ENCODE peak calls at places on chromosome 3, in six cellular contexts. K, G, Y, M, T and P are unnamed samples.

GRCh38 chr3:47283596-47284364 is 1.0 kb downstream of the KLHL18 start:
- DNase-seq in K (no peak), G (no peak), M (peak), T (peak), Y (peak), P (no peak)

GRCh38 chr3:55013145-55013544 is 85.3 kb upstream of the LRTM1 start:
- DNase-seq in M (peak), K (no peak), Y (no peak), T (peak), G (no peak), P (no peak)

GRCh38 chr3:172595648-172596393 is 72.6 kb upstream of the TNFSF10 start:
- DNase-seq in T (peak), K (peak), G (peak), Y (peak), M (peak), P (no peak)

GRCh38 chr3:129028866-129029265 is 27.8 kb downstream of the EFCC1 start:
- DNase-seq in K (no peak), M (no peak), Y (no peak), G (no peak), T (no peak), P (no peak)

GRCh38 chr3:136919799-136920580 is 37.8 kb upstream of the IL20RB start:
- DNase-seq in Y (no peak), T (peak), K (no peak), M (no peak), G (no peak), P (no peak)

GRCh38 chr3:45807645-45808540 is 11.6 kb upstream of the SLC6A20 start:
- DNase-seq in G (no peak), K (no peak), M (no peak), Y (no peak), T (no peak), P (no peak)

GRCh38 chr3:190346541-190346940 is 24.3 kb upstream of the CLDN1 start:
- DNase-seq in T (peak), M (no peak), K (no peak), Y (no peak), G (no peak), P (no peak)

GRCh38 chr3:141368925-141369794 is 856 bp downstream of the ZBTB38 start:
- DNase-seq in Y (no peak), T (peak), K (no peak), G (no peak), M (peak), P (no peak)

GRCh38 chr3:5020262-5020722 is 41.1 kb downstream of the BHLHE40 start:
- DNase-seq in G (no peak), T (no peak), M (no peak), Y (no peak), K (no peak), P (no peak)

GRCh38 chr3:74137790-74138189 is 476.7 kb downstream of the CNTN3 start:
- DNase-seq in K (no peak), T (no peak), Y (no peak), G (no peak), M (no peak), P (no peak)

GRCh38 chr3:13111173-13111873 is 38.1 kb upstream of the IQSEC1 start:
- DNase-seq in G (peak), M (peak), Y (no peak), K (no peak), T (no peak), P (no peak)

GRCh38 chr3:138066383-138066782 is 49.0 kb downstream of the DZIP1L start:
- DNase-seq in M (no peak), G (no peak), K (no peak), Y (no peak), T (no peak), P (no peak)

GRCh38 chr3:57731311-57731710 is 24.8 kb upstream of the SLMAP start:
- DNase-seq in G (no peak), Y (no peak), T (peak), M (no peak), K (no peak), P (no peak)

GRCh38 chr3:161770532-161771386 is 274.2 kb downstream of the OTOL1 start:
- DNase-seq in T (peak), Y (no peak), M (peak), G (no peak), K (no peak), P (no peak)

GRCh38 chr3:117019082-117019713 is 309.6 kb downstream of the TUSC7 start:
- DNase-seq in K (no peak), Y (peak), M (peak), T (peak), G (peak), P (peak)

GRCh38 chr3:78048698-78049097 is 1008.8 kb downstream of the ROBO2 start:
- DNase-seq in T (no peak), M (no peak), Y (no peak), G (no peak), K (no peak), P (no peak)

GRCh38 chr3:147351301-147351700 is 55.0 kb downstream of the ZIC4 start:
- DNase-seq in Y (no peak), G (no peak), T (no peak), M (no peak), K (no peak), P (no peak)

GRCh38 chr3:129560269-129560787 is 17.4 kb downstream of the H1-8 start:
- DNase-seq in K (no peak), T (peak), M (no peak), G (no peak), Y (no peak), P (peak)

GRCh38 chr3:141539441-141540187 is 52.8 kb downstream of the RASA2 start:
- DNase-seq in Y (no peak), M (no peak), K (no peak), G (no peak), T (peak), P (no peak)

GRCh38 chr3:1444196-1444595 is 351.4 kb downstream of the CNTN6 start:
- DNase-seq in M (no peak), G (no peak), T (no peak), K (no peak), Y (no peak), P (no peak)
- H3K27ac ChIP-seq in M (no peak), G (no peak), T (no peak), K (no peak), Y (no peak), P (no peak)

GRCh38 chr3:155946178-155946577 is 75.7 kb downstream of the GMPS start:
- DNase-seq in G (no peak), K (no peak), M (peak), Y (peak), T (peak), P (no peak)
- H3K27ac ChIP-seq in G (no peak), K (no peak), M (no peak), Y (no peak), T (peak), P (no peak)

DNA sequence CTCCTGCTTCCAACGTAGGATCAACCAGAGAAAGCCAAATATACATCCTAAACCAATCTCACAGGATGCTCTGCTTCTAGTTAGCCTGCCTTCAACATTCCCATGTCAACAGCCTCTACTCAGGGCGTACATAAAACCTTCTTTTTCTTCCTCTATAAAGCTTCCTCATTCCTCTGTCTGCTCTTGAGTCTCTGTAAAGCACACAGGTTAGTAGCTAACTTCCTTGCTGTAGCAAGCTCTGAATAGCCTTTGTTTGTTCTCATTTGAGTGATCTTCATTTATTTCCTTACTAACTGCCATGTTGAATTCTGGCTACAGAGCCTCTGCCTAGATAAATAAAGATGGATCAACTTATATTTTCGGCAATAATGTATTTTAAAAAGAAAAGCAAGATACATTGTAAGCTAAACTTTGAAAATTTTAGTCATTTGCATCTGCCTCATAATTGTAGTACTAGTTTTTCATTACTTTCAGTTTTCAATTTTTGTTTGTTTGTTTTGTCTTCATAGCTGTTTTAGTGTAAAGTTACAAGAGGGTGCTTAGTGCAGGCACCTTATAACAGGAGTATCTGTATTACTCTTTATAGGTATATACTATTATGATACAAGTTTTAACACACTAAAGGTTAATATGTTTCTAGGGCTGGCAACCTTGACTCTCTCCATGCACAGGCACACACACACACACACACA is 498.2 kb downstream of the PYDC2 start:
- DNase-seq in K (no peak), T (no peak), Y (no peak), M (no peak), G (no peak), P (no peak)
- H3K27ac ChIP-seq in K (no peak), T (no peak), Y (no peak), M (no peak), G (no peak), P (no peak)

GRCh38 chr3:100033814-100034490 is 80.3 kb downstream of the FILIP1L start:
- DNase-seq in G (no peak), Y (no peak), M (no peak), T (peak), K (no peak), P (no peak)
- H3K27ac ChIP-seq in G (peak), Y (no peak), M (no peak), T (no peak), K (no peak), P (no peak)

GRCh38 chr3:126449621-126450051 is 26.1 kb downstream of the ZXDC start:
- DNase-seq in T (no peak), M (no peak), G (peak), K (no peak), Y (no peak), P (peak)

GRCh38 chr3:126451511-126451910 is 24.2 kb downstream of the ZXDC start:
- DNase-seq in Y (no peak), M (no peak), G (peak), T (no peak), K (no peak), P (no peak)

GRCh38 chr3:126448893-126449180 is 26.9 kb downstream of the ZXDC start:
- DNase-seq in M (no peak), T (no peak), G (no peak), K (no peak), Y (no peak), P (peak)

GRCh38 chr3:126450744-126451143 is 24.9 kb downstream of the ZXDC start:
- DNase-seq in K (no peak), Y (no peak), T (no peak), G (no peak), M (no peak), P (peak)

GRCh38 chr3:126450219-126450618 is 25.5 kb downstream of the ZXDC start:
- DNase-seq in K (no peak), Y (no peak), M (no peak), T (no peak), G (no peak), P (peak)
- H3K27ac ChIP-seq in K (no peak), Y (no peak), M (no peak), T (no peak), G (no peak), P (no peak)

DNA sequence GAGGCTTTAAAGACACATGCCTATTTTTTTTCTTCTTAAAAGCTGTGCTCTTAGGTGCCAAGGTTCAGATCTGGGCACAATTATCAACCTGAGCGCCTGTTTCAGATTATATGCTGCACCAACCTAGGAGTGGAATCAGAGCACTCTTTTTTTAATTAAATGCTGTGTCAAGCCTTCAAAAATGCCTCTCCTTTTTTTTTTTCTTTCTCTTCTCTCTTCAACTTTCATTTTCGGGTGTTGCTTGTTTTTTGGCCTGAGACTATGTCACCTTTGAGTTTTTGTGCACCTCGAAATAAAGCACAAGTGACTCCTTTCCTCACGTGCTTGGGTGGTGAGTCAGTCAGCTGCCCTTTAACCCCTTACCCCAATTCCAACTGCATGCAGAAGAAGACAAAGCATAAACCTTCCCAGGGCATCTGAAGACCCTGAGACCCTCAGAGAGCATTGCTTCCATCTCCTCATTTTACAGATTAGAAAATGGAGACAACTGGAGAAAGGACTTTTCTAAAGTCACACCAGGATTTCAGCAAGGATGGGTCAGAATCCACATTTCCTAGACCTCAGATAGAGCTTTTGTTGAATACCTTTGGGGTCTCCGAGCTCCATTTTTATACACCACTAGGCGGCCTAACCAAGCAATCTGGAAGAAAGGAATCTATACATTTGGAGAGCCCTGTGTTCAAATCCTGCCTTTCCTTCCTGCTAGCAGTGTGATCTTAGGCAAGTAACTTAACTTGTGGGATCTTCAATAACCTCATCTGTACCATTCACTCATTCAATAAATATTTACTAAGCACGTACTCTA is 631 bp upstream of the PRICKLE2 start:
- DNase-seq in G (no peak), M (no peak), K (no peak), T (peak), Y (no peak), P (no peak)
- H3K27ac ChIP-seq in G (peak), M (no peak), K (no peak), T (peak), Y (no peak), P (peak)

DNA sequence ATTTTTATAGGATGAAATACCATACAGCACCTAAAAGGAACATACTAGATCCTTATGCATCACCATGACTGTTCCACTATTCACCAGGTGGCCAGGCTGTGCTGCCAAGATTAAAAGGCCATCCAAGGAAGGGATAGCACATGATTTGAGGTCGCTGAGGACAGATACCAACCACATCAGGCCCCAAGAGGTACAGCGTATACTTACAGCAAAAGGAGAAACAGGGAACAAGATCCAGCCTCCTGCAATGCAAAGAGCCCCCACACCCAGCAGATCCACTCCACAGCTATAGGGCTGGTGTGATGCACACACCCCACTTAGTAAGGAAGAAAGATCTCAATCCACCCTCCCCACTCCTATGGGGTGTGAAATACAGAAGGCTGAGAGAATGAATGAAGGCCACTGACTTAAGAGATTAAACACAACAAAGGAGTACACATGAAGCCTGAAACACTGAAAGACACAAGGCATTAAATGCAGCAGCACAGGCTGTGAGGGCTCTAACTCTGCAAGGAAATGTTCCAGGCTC is 32.0 kb upstream of the ZNF445 start:
- DNase-seq in M (no peak), G (no peak), Y (no peak), T (no peak), K (no peak), P (no peak)
- H3K27ac ChIP-seq in M (no peak), G (peak), Y (no peak), T (no peak), K (peak), P (peak)

DNA sequence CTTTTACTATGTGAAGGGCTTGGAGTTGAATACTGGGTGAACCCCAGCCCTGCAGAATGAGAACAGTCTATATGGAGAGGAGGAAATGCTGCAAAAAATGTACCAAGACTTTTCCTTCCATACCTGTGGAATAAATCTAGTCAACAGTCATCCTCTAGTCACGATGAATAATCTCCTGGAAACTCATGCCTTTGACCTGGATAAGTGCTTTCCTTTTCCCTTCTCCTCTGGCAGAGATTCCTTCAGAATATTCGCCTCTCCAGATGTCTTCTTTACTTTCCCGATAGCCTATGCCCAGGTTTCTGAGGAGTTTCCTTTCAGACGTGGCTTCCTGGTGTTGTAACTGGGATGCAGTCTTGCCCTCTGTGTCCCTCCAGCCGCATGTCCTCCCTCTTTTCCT is 28.1 kb downstream of the CCNL1 start:
- DNase-seq in T (peak), G (no peak), Y (peak), M (peak), K (no peak), P (no peak)
- H3K27ac ChIP-seq in T (no peak), G (peak), Y (peak), M (peak), K (peak), P (no peak)

GRCh38 chr3:152405915-152406802 is 137.4 kb downstream of the MBNL1 start:
- DNase-seq in G (no peak), K (no peak), T (peak), M (peak), Y (peak), P (no peak)
- H3K27ac ChIP-seq in G (peak), K (no peak), T (peak), M (peak), Y (no peak), P (peak)

DNA sequence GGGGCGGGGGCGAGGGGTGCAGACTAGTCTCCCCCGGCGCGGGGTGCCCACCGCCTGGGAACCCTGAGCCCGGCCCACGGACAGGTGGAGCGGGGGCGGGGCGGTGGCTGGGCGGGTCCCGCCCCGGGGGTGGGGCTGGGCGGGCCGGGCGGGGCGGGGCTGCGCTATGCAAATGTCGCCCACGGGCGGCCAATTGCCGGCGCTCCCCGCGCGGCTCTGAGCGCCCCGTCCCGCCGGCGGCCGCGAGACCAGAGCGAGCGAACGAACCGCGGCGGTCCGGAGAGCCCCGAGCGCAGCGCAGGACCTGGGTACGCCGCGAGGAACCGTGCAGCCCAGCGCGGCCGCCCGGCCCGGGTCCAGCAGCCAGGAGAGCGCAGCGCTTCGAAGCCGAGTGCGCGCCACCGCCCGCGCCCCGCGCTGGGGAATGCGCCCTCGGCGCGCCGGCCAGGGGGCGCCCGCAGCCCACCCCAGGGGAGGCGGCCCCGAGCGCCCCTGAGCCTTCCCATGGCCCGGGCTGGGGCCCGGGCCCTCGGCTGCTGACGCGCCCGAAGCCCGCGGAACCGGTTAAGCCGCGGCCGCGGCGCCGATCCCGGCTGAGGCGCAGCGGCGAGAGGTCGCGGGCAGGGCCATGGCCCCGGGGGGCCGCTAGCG is at the start of gene SEMA3F:
- DNase-seq in M (peak), Y (peak), T (peak), K (no peak), G (peak), P (no peak)
- H3K27ac ChIP-seq in M (no peak), Y (peak), T (no peak), K (peak), G (peak), P (peak)